ENCODE peak calls at places on chromosomes 6 and 20, in ten cellular contexts. I is IMR-90, F is PC-9, N is cardiac muscle cell, J is stomach, W is DND-41, B is right atrium auricular region, Z is GM23338, H is left lung, S is esophagus muscularis mucosa. G is an unnamed sample.

GRCh38 chr6:16754864-16755263 is 6.4 kb downstream of the ATXN1 start:
- DNase-seq in I (no peak), Z (no peak), F (peak; percentile 71), J (no peak), S (no peak), W (no peak), H (no peak), B (no peak), N (no peak), G (no peak)

GRCh38 chr6:25944655-25945054 is 14.2 kb upstream of the SLC17A2 start:
- DNase-seq in N (no peak), Z (no peak), F (no peak), I (no peak), H (no peak), W (no peak), B (no peak), J (no peak), S (no peak), G (no peak)

GRCh38 chr6:168347615-168348014 is 28.0 kb upstream of the DACT2 start:
- DNase-seq in I (no peak), W (no peak), Z (no peak), N (no peak), J (no peak), S (no peak), F (no peak), H (no peak), B (no peak), G (no peak)

GRCh38 chr6:132133734-132134490 is 182.7 kb upstream of the CCN2 start:
- DNase-seq in N (no peak), F (no peak), W (no peak), I (peak; percentile 35), H (no peak), J (no peak), S (no peak), B (no peak), Z (peak; percentile 9), G (no peak)

GRCh38 chr6:53813801-53814200 is 19.0 kb downstream of the LRRC1 start:
- DNase-seq in H (no peak), F (no peak), Z (no peak), I (no peak), S (no peak), J (no peak), W (no peak), B (no peak), N (no peak), G (no peak)

GRCh38 chr6:83215131-83216047 is 22.2 kb downstream of the RWDD2A start:
- DNase-seq in S (no peak), I (peak; percentile 80), N (peak; percentile 86), B (peak; percentile 73), J (peak; percentile 65), F (no peak), Z (peak; percentile 76), W (peak; percentile 62), H (peak; percentile 41), G (peak; percentile 68)

GRCh38 chr6:23106951-23107350 is 537.6 kb downstream of the HDGFL1 start:
- DNase-seq in S (no peak), N (peak; percentile 3), W (no peak), B (no peak), F (no peak), J (no peak), I (peak; percentile 92), Z (no peak), H (no peak), G (no peak)

GRCh38 chr6:24666097-24666615 is 543 bp downstream of the TDP2 start:
- DNase-seq in S (no peak), J (peak; percentile 52), H (peak; percentile 56), N (peak; percentile 45), F (no peak), I (peak; percentile 35), B (no peak), W (no peak), Z (no peak), G (peak; percentile 45)

GRCh38 chr6:35522660-35523658 is 10.3 kb upstream of the TULP1 start:
- DNase-seq in W (peak; percentile 86), I (peak; percentile 50), B (peak; percentile 76), S (peak; percentile 96), H (peak; percentile 78), F (peak; percentile 45), N (peak; percentile 77), J (peak; percentile 81), Z (peak; percentile 86), G (peak; percentile 89)

GRCh38 chr6:35518566-35519312 is 6.0 kb upstream of the TULP1 start:
- DNase-seq in N (no peak), W (no peak), H (no peak), F (no peak), B (no peak), I (no peak), J (no peak), S (no peak), Z (no peak), G (no peak)

GRCh38 chr6:35521235-35521634 is 8.5 kb upstream of the TULP1 start:
- DNase-seq in N (no peak), Z (no peak), B (no peak), F (no peak), H (no peak), I (no peak), J (no peak), S (no peak), W (no peak), G (no peak)

GRCh38 chr6:35519313-35520015 is 6.8 kb upstream of the TULP1 start:
- DNase-seq in I (no peak), J (no peak), S (no peak), B (no peak), H (no peak), N (no peak), Z (no peak), W (no peak), F (peak; percentile 66), G (no peak)

GRCh38 chr6:35524380-35525020 is 11.8 kb upstream of the TULP1 start:
- DNase-seq in W (no peak), H (no peak), F (no peak), J (no peak), Z (no peak), N (no peak), B (no peak), S (no peak), I (no peak), G (no peak)
- H3K27ac ChIP-seq in W (no peak overlapping the region), H (no peak overlapping the region), F (no peak overlapping the region), J (no peak overlapping the region), Z (no peak overlapping the region), N (no peak overlapping the region), B (no peak overlapping the region), S (no peak overlapping the region), I (no peak overlapping the region), G (no peak overlapping the region)

GRCh38 chr6:110341671-110342304 is 16.4 kb downstream of the METTL24 start:
- DNase-seq in Z (peak; percentile 79), W (no peak), J (no peak), S (no peak), I (peak; percentile 32), F (no peak), B (no peak), N (peak; percentile 58), H (no peak), G (no peak)

GRCh38 chr6:110338820-110339470 is 19.2 kb downstream of the METTL24 start:
- DNase-seq in S (no peak), Z (no peak), B (no peak), W (no peak), F (no peak), H (no peak), I (peak; percentile 37), N (peak; percentile 50), J (no peak), G (no peak)

GRCh38 chr6:110340566-110340965 is 17.6 kb downstream of the METTL24 start:
- DNase-seq in F (no peak), J (no peak), S (no peak), H (no peak), W (no peak), B (no peak), N (no peak), I (no peak), Z (no peak), G (no peak)

GRCh38 chr6:110334425-110335158 is 23.6 kb downstream of the METTL24 start:
- DNase-seq in F (no peak), I (no peak), N (no peak), S (no peak), B (no peak), W (peak; percentile 16), J (no peak), H (no peak), Z (no peak), G (no peak)

GRCh38 chr6:110337481-110337880 is 20.7 kb downstream of the METTL24 start:
- DNase-seq in N (peak; percentile 64), B (no peak), H (no peak), W (no peak), J (no peak), F (no peak), Z (no peak), I (no peak), S (no peak), G (no peak)
- H3K4me1 ChIP-seq in N (peaks cover 47% of the 10 kb centered on the region), B (no peaks in the 10 kb centered on the region), H (no peaks in the 10 kb centered on the region), W (no peaks in the 10 kb centered on the region), J (peaks cover 29% of the 10 kb centered on the region), F (no peaks in the 10 kb centered on the region), Z (no peaks in the 10 kb centered on the region), I (no peaks in the 10 kb centered on the region), S (peaks cover 78% of the 10 kb centered on the region), G (no peaks in the 10 kb centered on the region)

DNA sequence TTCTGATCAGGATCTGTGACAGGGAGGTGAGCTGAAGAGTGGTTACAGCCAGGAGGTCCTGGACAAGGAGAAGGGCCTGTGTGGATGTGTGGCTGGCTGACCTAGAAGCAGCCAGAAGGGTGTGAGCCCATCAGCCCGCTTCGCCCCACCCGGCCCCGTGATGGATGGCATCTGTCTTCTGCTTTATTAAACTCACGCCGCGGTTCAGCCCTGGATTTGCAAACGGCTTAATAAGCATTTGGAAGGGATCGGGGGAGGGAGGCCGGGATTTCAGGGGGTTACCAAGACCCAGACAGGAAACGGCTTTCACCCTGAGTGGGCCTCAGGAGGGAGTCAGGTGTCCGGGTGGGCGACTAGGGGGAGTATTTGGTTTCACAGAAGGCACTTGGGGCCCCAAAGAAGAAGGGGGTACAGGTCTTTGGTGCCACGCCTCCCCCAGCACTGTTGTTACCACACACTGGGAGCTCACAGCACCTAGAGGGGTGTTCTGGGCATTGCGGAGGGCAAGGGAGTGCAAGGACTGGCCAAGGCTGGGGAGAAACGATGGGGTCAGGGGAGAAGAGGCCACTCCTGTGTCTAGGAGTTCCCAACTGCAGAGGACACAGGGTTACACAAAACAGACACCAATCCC is 53.8 kb upstream of the FOXP4 start:
- DNase-seq in J (no peak), B (no peak), I (no peak), Z (peak; percentile 47), N (no peak), S (no peak), W (no peak), F (no peak), H (no peak), G (no peak)
- TF ChIP-seq CTCF in J (no peak), B (no peak), I (no peak), Z (no peak), N (no peak), S (no peak), W (no peak), F (no peak), H (no peak), G (no peak)

GRCh38 chr20:37356961-37357371 is 11.0 kb downstream of the SRC start:
- DNase-seq in I (no peak), W (no peak), J (no peak), F (no peak), B (no peak), H (no peak), S (no peak), Z (no peak), N (no peak), G (no peak)

GRCh38 chr20:37354210-37355195 is 8.6 kb downstream of the SRC start:
- DNase-seq in I (no peak), N (no peak), B (no peak), W (no peak), F (no peak), Z (no peak), H (peak; percentile 22), S (no peak), J (peak; percentile 73), G (peak; percentile 84)

GRCh38 chr20:37356387-37356786 is 10.4 kb downstream of the SRC start:
- DNase-seq in I (no peak), H (peak; percentile 82), J (peak; percentile 76), B (peak; percentile 75), Z (no peak), S (no peak), W (no peak), F (no peak), N (peak; percentile 66), G (peak; percentile 72)

GRCh38 chr20:37353285-37353849 is 7.4 kb downstream of the SRC start:
- DNase-seq in N (no peak), Z (no peak), F (no peak), W (no peak), J (no peak), I (no peak), H (peak; percentile 14), B (no peak), S (no peak), G (no peak)

DNA sequence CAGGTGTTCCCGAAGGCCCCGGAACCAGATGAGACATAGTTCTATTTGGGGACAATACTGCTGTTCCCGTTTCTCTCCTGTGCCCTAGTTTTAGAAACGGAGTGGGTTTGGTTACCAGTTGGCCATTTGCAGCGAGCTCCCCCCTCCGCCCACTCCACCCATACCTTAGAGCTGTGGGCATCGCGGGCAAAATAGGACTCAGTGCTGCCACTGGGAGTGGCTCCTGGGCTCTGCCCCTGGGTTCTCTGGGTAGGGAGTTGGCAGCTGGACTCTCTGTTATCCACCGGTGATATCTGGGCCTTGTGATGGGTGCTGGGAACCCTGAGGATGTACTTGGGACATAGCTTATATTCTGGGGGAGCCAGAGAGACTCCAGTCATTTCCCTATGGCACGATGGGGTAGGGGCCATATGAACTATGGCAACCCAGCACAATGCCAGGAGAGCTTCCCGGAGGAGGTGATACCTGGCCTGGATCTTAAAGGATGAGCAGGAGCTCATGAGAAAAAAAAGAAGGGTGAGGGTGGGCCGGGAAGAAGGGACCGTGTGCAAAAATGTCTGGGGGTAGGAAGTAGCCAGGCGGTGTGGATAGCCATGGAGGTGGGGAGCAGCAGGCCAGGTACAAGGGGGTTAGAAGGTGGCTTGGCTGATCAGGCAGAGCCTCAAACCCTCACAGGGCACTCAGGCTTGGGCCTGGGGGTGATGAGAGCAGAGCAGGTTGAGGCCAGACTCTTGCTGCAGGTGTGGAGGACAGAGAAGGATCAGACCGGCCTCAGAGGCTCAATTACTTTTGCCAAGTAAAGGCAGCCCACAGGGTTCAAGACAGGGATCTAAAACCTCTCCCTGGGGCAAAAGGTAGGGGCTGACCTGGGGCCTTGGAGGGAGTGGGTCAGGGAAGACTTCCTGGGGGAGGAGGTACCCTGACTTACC is 9.6 kb downstream of the SRC start:
- DNase-seq in W (no peak), H (no peak), S (no peak), J (no peak), Z (no peak), B (no peak), I (no peak), F (no peak), N (no peak), G (no peak)
- H3K27ac ChIP-seq in W (no peak overlapping the region), H (no peak overlapping the region), S (peak overlapping the region; percentile 65), J (peak overlapping the region; percentile 68), Z (no peak overlapping the region), B (no peak overlapping the region), I (no peak overlapping the region), F (no peak overlapping the region), N (no peak overlapping the region), G (no peak overlapping the region)

G was measured in pancreas.